ENCODE peak calls at places on chromosomes 7 and 10, in ten cellular contexts. B, J, Z, Q, F, V, N, P, M and C are unnamed samples.

GRCh38 chr7:17608114-17608833 is 309.8 kb downstream of the AHR start:
- DNase-seq in B (no peak), J (peak; percentile 26), Z (no peak), Q (no peak), F (no peak), V (peak; percentile 50), N (no peak), P (no peak), M (peak; percentile 79), C (no peak)

GRCh38 chr10:103917326-103918052 is 495 bp downstream of the STN1 start:
- DNase-seq in B (no peak), J (no peak), Z (no peak), Q (no peak), F (peak; percentile 48), V (peak; percentile 46), N (peak; percentile 81), P (peak; percentile 61), M (peak; percentile 51), C (peak; percentile 31)

GRCh38 chr10:42836771-42837468 is 54.3 kb downstream of the BMS1 start:
- DNase-seq in B (peak; percentile 8), J (peak; percentile 41), Z (peak; percentile 24), Q (no peak), F (no peak), V (peak; percentile 17), N (no peak), P (peak; percentile 23), M (peak; percentile 31), C (peak; percentile 69)

GRCh38 chr7:65983965-65984654 is 2.1 kb upstream of the GUSB start:
- DNase-seq in B (no peak), J (peak; percentile 47), Z (peak; percentile 56), Q (no peak), F (no peak), V (no peak), N (peak; percentile 53), P (no peak), M (peak; percentile 10), C (no peak)

GRCh38 chr10:77223532-77224460 is 413.8 kb downstream of the KCNMA1 start:
- DNase-seq in B (no peak), J (peak; percentile 50), Z (no peak), Q (no peak), F (no peak), V (no peak), N (no peak), P (no peak), M (no peak), C (no peak)

GRCh38 chr7:98178762-98179490 is 32.3 kb upstream of the BHLHA15 start:
- DNase-seq in B (no peak), J (no peak), Z (no peak), Q (no peak), F (no peak), V (no peak), N (no peak), P (no peak), M (no peak), C (no peak)

GRCh38 chr10:132878091-132878729 is 64.2 kb downstream of the CFAP46 start:
- DNase-seq in B (no peak), J (no peak), Z (no peak), Q (no peak), F (no peak), V (no peak), N (peak; percentile 55), P (no peak), M (no peak), C (no peak)

GRCh38 chr10:49610015-49610734 is at the start of gene SLC18A3:
- DNase-seq in B (no peak), J (no peak), Z (no peak), Q (no peak), F (no peak), V (no peak), N (peak; percentile 47), P (no peak), M (no peak), C (no peak)

GRCh38 chr7:30285067-30285530 is 702 bp downstream of the ZNRF2 start:
- DNase-seq in B (peak; percentile 40), J (peak; percentile 29), Z (no peak), Q (no peak), F (peak; percentile 22), V (peak; percentile 8), N (no peak), P (peak; percentile 48), M (peak; percentile 40), C (peak; percentile 19)

GRCh38 chr10:93813507-93814465 is 56.0 kb downstream of the LGI1 start:
- DNase-seq in B (peak; percentile 46), J (peak; percentile 71), Z (peak; percentile 55), Q (no peak), F (peak; percentile 37), V (peak; percentile 41), N (peak; percentile 76), P (peak; percentile 68), M (peak; percentile 37), C (peak; percentile 73)

GRCh38 chr10:22325272-22325947 is 4.5 kb downstream of the BMI1 start:
- DNase-seq in B (peak; percentile 81), J (peak; percentile 71), Z (peak; percentile 62), Q (no peak), F (peak; percentile 55), V (peak; percentile 58), N (peak; percentile 84), P (peak; percentile 84), M (peak; percentile 57), C (peak; percentile 81)

DNA sequence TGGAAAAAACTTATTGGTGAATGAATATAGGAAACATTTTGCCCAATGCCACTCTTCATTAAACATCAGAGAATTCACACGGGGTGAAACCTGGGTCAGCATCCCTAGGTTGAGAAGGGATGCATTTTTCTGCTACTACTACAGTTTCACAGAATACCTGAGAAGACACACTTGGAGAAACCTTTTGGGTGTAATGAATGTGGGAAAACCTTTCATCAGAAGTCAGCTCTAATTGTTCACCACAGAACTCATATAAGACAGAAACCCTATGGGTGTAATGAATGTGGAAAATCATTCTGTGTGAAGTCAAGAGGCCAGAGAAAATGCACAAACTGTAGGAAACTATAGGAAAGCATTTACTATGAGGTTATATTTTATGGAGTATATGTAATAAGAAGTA is 24.9 kb downstream of the ZNF37A start:
- DNase-seq in B (no peak), J (no peak), Z (no peak), Q (no peak), F (no peak), V (no peak), N (no peak), P (no peak), M (no peak), C (no peak)
- H3K9me3 ChIP-seq in B (peaks cover 94% of the 10 kb centered on the region), J (peaks cover 95% of the 10 kb centered on the region), Z (peaks cover 22% of the 10 kb centered on the region), Q (peaks cover 51% of the 10 kb centered on the region), F (peaks cover 100% of the 10 kb centered on the region), V (peaks cover 60% of the 10 kb centered on the region), N (peaks cover 97% of the 10 kb centered on the region), P (peaks cover 13% of the 10 kb centered on the region), M (peaks cover 5% of the 10 kb centered on the region), C (peaks cover 29% of the 10 kb centered on the region)

GRCh38 chr10:5956146-5956914 is 21.0 kb downstream of the IL15RA start:
- DNase-seq in B (no peak), J (no peak), Z (no peak), Q (no peak), F (no peak), V (no peak), N (peak; percentile 61), P (peak; percentile 10), M (no peak), C (no peak)

GRCh38 chr10:5951721-5952407 is 25.5 kb downstream of the IL15RA start:
- DNase-seq in B (no peak), J (no peak), Z (no peak), Q (no peak), F (no peak), V (no peak), N (no peak), P (no peak), M (no peak), C (no peak)

GRCh38 chr10:5953676-5954075 is 23.7 kb downstream of the IL15RA start:
- DNase-seq in B (no peak), J (no peak), Z (no peak), Q (no peak), F (no peak), V (no peak), N (peak; percentile 29), P (no peak), M (no peak), C (no peak)

GRCh38 chr10:5951167-5951711 is 26.1 kb downstream of the IL15RA start:
- DNase-seq in B (no peak), J (peak; percentile 61), Z (no peak), Q (no peak), F (peak; percentile 54), V (no peak), N (peak; percentile 77), P (peak; percentile 79), M (peak; percentile 60), C (no peak)

DNA sequence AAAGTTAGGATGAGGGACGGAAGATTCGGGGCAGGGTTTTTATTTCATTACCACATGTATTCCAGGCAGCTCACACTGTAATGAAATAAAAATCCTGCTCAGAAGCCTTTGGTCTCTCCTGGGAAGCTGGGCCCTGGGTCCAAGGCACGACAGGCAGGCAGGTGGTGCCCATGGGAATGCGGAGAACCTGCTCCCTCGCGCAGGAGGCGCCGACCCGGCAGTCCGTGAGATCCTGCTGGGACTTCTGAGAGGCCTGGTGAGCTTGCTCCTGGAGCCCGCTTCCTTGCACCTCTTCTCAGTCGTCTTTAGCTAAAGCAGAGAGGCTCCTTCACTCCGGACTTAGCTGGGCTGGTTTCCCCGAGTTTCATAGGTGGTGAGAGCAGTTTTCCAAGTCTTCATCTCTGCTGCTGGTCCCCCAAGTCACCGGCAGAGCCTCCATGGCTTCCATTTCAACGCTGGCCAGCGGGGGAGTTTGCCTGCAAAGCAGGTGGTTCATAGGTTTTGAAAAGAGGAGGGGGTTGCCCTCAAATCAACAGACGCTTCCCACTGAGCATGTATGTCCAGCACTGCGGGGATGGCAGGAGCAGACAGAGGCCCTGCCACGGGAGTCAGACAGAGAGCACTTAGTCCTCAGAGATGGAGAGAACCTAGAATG is 24.5 kb downstream of the IL15RA start:
- DNase-seq in B (no peak), J (no peak), Z (no peak), Q (no peak), F (no peak), V (no peak), N (no peak), P (peak; percentile 7), M (no peak), C (no peak)
- H3K9me3 ChIP-seq in B (no peaks in the 10 kb centered on the region), J (no peaks in the 10 kb centered on the region), Z (no peaks in the 10 kb centered on the region), Q (no peaks in the 10 kb centered on the region), F (no peaks in the 10 kb centered on the region), V (no peaks in the 10 kb centered on the region), N (no peaks in the 10 kb centered on the region), P (no peaks in the 10 kb centered on the region), M (no peaks in the 10 kb centered on the region), C (no peaks in the 10 kb centered on the region)

GRCh38 chr7:155881471-155882350 is 69.4 kb upstream of the SHH start:
- DNase-seq in B (no peak), J (no peak), Z (no peak), Q (no peak), F (no peak), V (no peak), N (no peak), P (no peak), M (no peak), C (no peak)
- H3K9me3 ChIP-seq in B (no peaks in the 10 kb centered on the region), J (no peaks in the 10 kb centered on the region), Z (no peaks in the 10 kb centered on the region), Q (no peaks in the 10 kb centered on the region), F (no peaks in the 10 kb centered on the region), V (peaks cover 14% of the 10 kb centered on the region), N (no peaks in the 10 kb centered on the region), P (no peaks in the 10 kb centered on the region), M (no peaks in the 10 kb centered on the region), C (no peaks in the 10 kb centered on the region)

DNA sequence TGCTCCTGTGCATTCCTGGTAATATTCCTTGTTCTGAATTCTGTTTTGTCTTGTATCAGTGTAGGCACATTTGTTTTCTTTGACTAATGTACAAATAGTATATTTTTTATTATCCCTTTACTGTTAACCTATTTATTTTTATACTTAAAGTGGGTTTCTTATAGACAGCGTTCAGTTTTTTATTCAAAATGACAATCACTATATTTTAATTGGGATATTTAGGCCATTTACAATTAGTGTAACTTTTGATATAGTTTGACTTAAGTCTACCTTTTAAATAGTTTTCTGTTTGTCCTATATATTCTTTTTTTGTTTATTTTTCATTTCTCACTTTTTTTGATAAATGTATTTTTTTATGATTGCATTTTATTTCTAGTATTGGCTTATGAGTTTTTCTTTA is 219.8 kb downstream of the DNAJB9 start:
- DNase-seq in B (no peak), J (no peak), Z (no peak), Q (no peak), F (no peak), V (no peak), N (no peak), P (no peak), M (no peak), C (no peak)
- H3K9me3 ChIP-seq in B (no peaks in the 10 kb centered on the region), J (no peaks in the 10 kb centered on the region), Z (no peaks in the 10 kb centered on the region), Q (no peaks in the 10 kb centered on the region), F (no peaks in the 10 kb centered on the region), V (no peaks in the 10 kb centered on the region), N (peaks cover 16% of the 10 kb centered on the region), P (no peaks in the 10 kb centered on the region), M (no peaks in the 10 kb centered on the region), C (no peaks in the 10 kb centered on the region)